ENCODE peak calls at places on chromosomes 1 and 21, in six cellular contexts. Z is HFFc6; R is MM.1S; W is AG04449; H is effector memory CD8-positive, alpha-beta T cell; J is HEK293T. M is an unnamed sample.

GRCh38 chr21:27804515-27804914 is 837.6 kb upstream of the ADAMTS5 start:
- DNase-seq in H (no peak), R (no peak), J (no peak), Z (no peak), W (no peak), M (no peak)

GRCh38 chr1:22096036-22096435 is 43.5 kb downstream of the CDC42 start:
- DNase-seq in W (no peak), Z (no peak), J (no peak), R (no peak), H (no peak), M (no peak)

GRCh38 chr1:186722711-186723309 is 42.6 kb upstream of the PTGS2 start:
- DNase-seq in J (peak), Z (peak), H (no peak), W (no peak), R (peak), M (no peak)

GRCh38 chr1:90850181-90850924 is 133.3 kb upstream of the BARHL2 start:
- DNase-seq in J (peak), R (no peak), H (no peak), Z (no peak), W (no peak), M (no peak)

GRCh38 chr1:21601278-21602048 is 67.7 kb downstream of the RAP1GAP start:
- DNase-seq in Z (no peak), R (no peak), H (no peak), W (no peak), J (no peak), M (no peak)

GRCh38 chr1:234149217-234149616 is 224.0 kb upstream of the COA6 start:
- DNase-seq in Z (peak), W (no peak), H (no peak), R (no peak), J (no peak), M (no peak)

GRCh38 chr1:23601104-23601967 is 42.0 kb upstream of the ID3 start:
- DNase-seq in W (no peak), H (no peak), R (no peak), J (no peak), Z (no peak), M (no peak)

GRCh38 chr21:31987696-31988095 is 114.9 kb downstream of the HUNK start:
- DNase-seq in R (no peak), J (no peak), Z (no peak), W (no peak), H (no peak), M (no peak)

GRCh38 chr21:38712076-38712475 is 93.7 kb upstream of the ETS2 start:
- DNase-seq in Z (peak), W (no peak), H (no peak), J (peak), R (no peak), M (no peak)

GRCh38 chr1:193069748-193070394 is 10.5 kb downstream of the RO60 start:
- DNase-seq in H (no peak), Z (peak), J (peak), R (peak), W (no peak), M (no peak)

GRCh38 chr1:115184260-115184950 is 95.1 kb upstream of the TSPAN2 start:
- DNase-seq in R (no peak), J (no peak), W (no peak), Z (peak), H (no peak), M (no peak)

GRCh38 chr1:222632749-222633148 is 14.9 kb downstream of the MIA3 start:
- DNase-seq in W (no peak), Z (no peak), R (no peak), H (no peak), J (no peak), M (no peak)

GRCh38 chr1:43796111-43796581 is 88.8 kb downstream of the ST3GAL3 start:
- DNase-seq in H (no peak), Z (peak), J (no peak), R (no peak), W (no peak), M (peak)

GRCh38 chr1:178536844-178537371 is 24.0 kb downstream of the TEX35 start:
- DNase-seq in W (peak), J (no peak), Z (peak), H (no peak), R (no peak), M (peak)

GRCh38 chr1:164660415-164661174 is 101.6 kb downstream of the PBX1 start:
- DNase-seq in J (no peak), R (peak), W (no peak), H (no peak), Z (peak), M (peak)

GRCh38 chr1:62052946-62053345 is 141.7 kb upstream of the L1TD1 start:
- DNase-seq in R (no peak), J (no peak), H (no peak), Z (no peak), W (no peak), M (no peak)

GRCh38 chr1:236638935-236639334 is 34.6 kb upstream of the HEATR1 start:
- DNase-seq in R (no peak), J (no peak), Z (no peak), W (no peak), H (no peak), M (no peak)

M was measured in non-pigmented ciliary epithelial cell.